ENCODE peak calls at places on chromosomes 7 and 10, in five cellular contexts. F, E, A, T and R are unnamed samples.
A peak's percentile ranks its signal among the peaks of the same experiment; 100 is the strongest.

GRCh38 chr10:108360187-108360586 is 1195.7 kb upstream of the SORCS1 start:
- DNase-seq in F (no peak), E (no peak), A (peak; percentile 24), T (no peak), R (no peak)

GRCh38 chr7:47132471-47132870 is 449.4 kb downstream of the TNS3 start:
- DNase-seq in F (no peak), E (no peak), A (no peak), T (no peak), R (no peak)

GRCh38 chr7:105010538-105011523 is 3.2 kb upstream of the KMT2E start:
- DNase-seq in F (no peak), E (no peak), A (peak; percentile 21), T (no peak), R (peak; percentile 29)

GRCh38 chr7:27994639-27995038 is 186.0 kb downstream of the JAZF1 start:
- DNase-seq in F (no peak), E (no peak), A (no peak), T (peak; percentile 54), R (peak; percentile 53)

GRCh38 chr10:14466256-14466655 is 135.5 kb upstream of the FRMD4A start:
- DNase-seq in F (no peak), E (no peak), A (no peak), T (no peak), R (no peak)

GRCh38 chr10:131452926-131453771 is 141.6 kb upstream of the TCERG1L start:
- DNase-seq in F (peak; percentile 81), E (no peak), A (peak; percentile 75), T (no peak), R (no peak)

GRCh38 chr10:14648042-14648765 is 126.5 kb downstream of the FAM107B start:
- DNase-seq in F (peak; percentile 82), E (no peak), A (peak; percentile 87), T (peak; percentile 91), R (no peak)

GRCh38 chr7:77796960-77797359 is 1.3 kb downstream of the TMEM60 start:
- DNase-seq in F (no peak), E (no peak), A (no peak), T (no peak), R (no peak)

GRCh38 chr10:73169320-73169719 is 1.4 kb downstream of the FAM149B1 start:
- DNase-seq in F (no peak), E (no peak), A (no peak), T (no peak), R (no peak)

GRCh38 chr10:12869427-12869826 is 132.1 kb downstream of the CCDC3 start:
- DNase-seq in F (no peak), E (no peak), A (no peak), T (no peak), R (no peak)

GRCh38 chr7:80379034-80379433 is 132.8 kb downstream of the GNAT3 start:
- DNase-seq in F (no peak), E (no peak), A (no peak), T (no peak), R (peak; percentile 55)

GRCh38 chr7:70426249-70426880 is 705.6 kb upstream of the GALNT17 start:
- DNase-seq in F (no peak), E (no peak), A (no peak), T (no peak), R (no peak)
- H3K4me1 ChIP-seq in F (no peaks in the 10 kb centered on the region), E (no peaks in the 10 kb centered on the region), A (no peaks in the 10 kb centered on the region), T (no peaks in the 10 kb centered on the region), R (no peaks in the 10 kb centered on the region)

GRCh38 chr10:72109619-72110215 is 21.4 kb upstream of the SPOCK2 start:
- DNase-seq in F (no peak), E (no peak), A (no peak), T (no peak), R (no peak)
- H3K4me1 ChIP-seq in F (peaks cover 5% of the 10 kb centered on the region), E (peaks cover 1% of the 10 kb centered on the region), A (peaks cover 14% of the 10 kb centered on the region), T (no peaks in the 10 kb centered on the region), R (peaks cover 15% of the 10 kb centered on the region)

GRCh38 chr10:74896788-74897527 is 70.6 kb downstream of the KAT6B start:
- DNase-seq in F (no peak), E (no peak), A (no peak), T (no peak), R (no peak)
- H3K4me1 ChIP-seq in F (peaks cover 8% of the 10 kb centered on the region), E (peaks cover 2% of the 10 kb centered on the region), A (peaks cover 16% of the 10 kb centered on the region), T (no peaks in the 10 kb centered on the region), R (peaks cover 9% of the 10 kb centered on the region)

GRCh38 chr10:1572519-1573333 is 164.6 kb downstream of the ADARB2 start:
- DNase-seq in F (no peak), E (no peak), A (no peak), T (peak; percentile 25), R (peak; percentile 9)
- H3K4me1 ChIP-seq in F (no peaks in the 10 kb centered on the region), E (no peaks in the 10 kb centered on the region), A (no peaks in the 10 kb centered on the region), T (no peaks in the 10 kb centered on the region), R (no peaks in the 10 kb centered on the region)

GRCh38 chr7:100127866-100128601 is 1.3 kb downstream of the MBLAC1 start:
- DNase-seq in F (peak; percentile 76), E (no peak), A (peak; percentile 48), T (peak; percentile 57), R (no peak)
- H3K4me1 ChIP-seq in F (no peaks in the 10 kb centered on the region), E (no peaks in the 10 kb centered on the region), A (peaks cover 12% of the 10 kb centered on the region), T (peaks cover 11% of the 10 kb centered on the region), R (peaks cover 24% of the 10 kb centered on the region)

GRCh38 chr7:158976849-158977593 is 120.7 kb downstream of the DYNC2I1 start:
- DNase-seq in F (peak; percentile 91), E (peak; percentile 76), A (peak; percentile 86), T (peak; percentile 96), R (peak; percentile 71)

GRCh38 chr7:158975526-158976467 is 119.4 kb downstream of the DYNC2I1 start:
- DNase-seq in F (no peak), E (no peak), A (no peak), T (no peak), R (no peak)

GRCh38 chr7:158976468-158976848 is 120.1 kb downstream of the DYNC2I1 start:
- DNase-seq in F (no peak), E (no peak), A (no peak), T (no peak), R (no peak)

GRCh38 chr7:158973440-158973839 is 117.1 kb downstream of the DYNC2I1 start:
- DNase-seq in F (no peak), E (no peak), A (peak; percentile 86), T (no peak), R (no peak)

DNA sequence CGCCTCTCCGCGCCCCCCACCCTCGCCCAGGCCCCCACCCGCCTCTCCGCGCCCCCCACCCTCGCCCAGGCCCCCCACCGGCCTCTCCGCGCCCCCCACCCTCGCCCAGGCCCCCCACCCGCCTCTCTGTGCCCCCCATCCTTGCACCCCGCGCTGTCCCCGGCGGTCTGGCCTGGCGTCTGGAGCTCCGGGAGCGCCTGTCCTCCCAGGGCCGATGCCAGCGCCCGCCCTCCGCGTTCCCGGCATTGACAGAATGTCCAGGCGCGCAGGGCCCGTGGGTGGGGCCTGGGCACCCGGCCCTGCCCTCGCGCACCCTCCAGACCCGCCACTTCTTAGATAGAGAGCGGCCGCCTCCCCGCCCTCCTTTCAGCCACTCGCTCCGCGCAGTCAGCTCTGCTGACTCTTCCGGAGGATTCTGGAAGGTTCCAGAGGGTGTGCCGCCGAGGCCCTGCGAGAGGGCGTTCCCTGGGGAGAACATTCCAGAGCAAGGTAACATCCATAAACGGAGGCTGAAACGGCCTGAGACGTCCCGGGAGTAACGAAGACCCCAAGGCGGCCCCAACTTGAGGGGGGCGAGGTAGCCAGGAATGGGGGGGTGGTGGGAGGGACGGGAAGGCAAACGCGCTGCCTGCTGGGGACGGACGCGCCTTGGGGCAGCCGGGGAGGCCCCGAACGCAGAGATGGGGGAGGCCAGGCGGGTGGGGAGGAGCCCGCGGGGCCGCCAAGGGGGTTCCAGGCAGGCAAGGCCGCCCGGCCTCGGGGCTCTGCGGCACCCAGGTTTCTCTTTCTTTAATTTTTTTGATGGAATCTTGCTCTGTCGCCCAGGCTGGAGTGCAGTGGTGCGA is 117.8 kb downstream of the DYNC2I1 start:
- DNase-seq in F (no peak), E (no peak), A (no peak), T (no peak), R (no peak)
- H3K4me1 ChIP-seq in F (peaks cover 3% of the 10 kb centered on the region), E (no peaks in the 10 kb centered on the region), A (peaks cover 6% of the 10 kb centered on the region), T (no peaks in the 10 kb centered on the region), R (peaks cover 6% of the 10 kb centered on the region)

DNA sequence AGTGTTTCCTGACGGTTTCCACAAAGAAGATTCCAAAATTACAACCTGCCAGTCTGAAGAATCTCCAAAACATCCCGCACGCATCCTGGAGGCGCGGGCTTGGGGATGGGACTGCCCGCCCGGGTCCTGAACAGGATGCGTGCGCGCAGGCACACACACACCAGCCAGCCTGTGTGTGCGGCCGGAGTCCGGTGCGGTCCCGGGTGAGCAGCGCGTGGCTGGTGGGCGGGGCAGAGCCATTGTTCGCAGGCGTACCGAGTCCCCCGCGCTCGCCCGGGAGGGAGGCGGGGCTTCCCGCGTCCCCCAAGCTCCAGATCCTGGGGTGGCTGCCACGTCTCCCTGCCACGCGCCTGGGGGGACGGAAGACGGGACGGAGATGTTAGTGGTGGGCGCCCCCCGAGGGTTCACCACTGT is 675 bp upstream of the SCD start:
- DNase-seq in F (peak; percentile 88), E (peak; percentile 60), A (peak; percentile 92), T (peak; percentile 77), R (peak; percentile 69)
- H3K4me1 ChIP-seq in F (peaks cover 9% of the 10 kb centered on the region), E (peaks cover 12% of the 10 kb centered on the region), A (peaks cover 40% of the 10 kb centered on the region), T (no peaks in the 10 kb centered on the region), R (peaks cover 21% of the 10 kb centered on the region)

GRCh38 chr10:133135116-133135465 is 24.9 kb upstream of the KNDC1 start:
- DNase-seq in F (peak; percentile 39), E (no peak), A (no peak), T (no peak), R (no peak)
- H3K4me1 ChIP-seq in F (no peaks in the 10 kb centered on the region), E (peaks cover 1% of the 10 kb centered on the region), A (no peaks in the 10 kb centered on the region), T (no peaks in the 10 kb centered on the region), R (no peaks in the 10 kb centered on the region)

GRCh38 chr10:69468771-69469129 is 17.5 kb downstream of the TSPAN15 start:
- DNase-seq in F (no peak), E (no peak), A (no peak), T (no peak), R (peak; percentile 27)
- H3K4me1 ChIP-seq in F (peaks cover 18% of the 10 kb centered on the region), E (peaks cover 3% of the 10 kb centered on the region), A (peaks cover 13% of the 10 kb centered on the region), T (no peaks in the 10 kb centered on the region), R (peaks cover 17% of the 10 kb centered on the region)

GRCh38 chr7:41912851-41913580 is 210.1 kb upstream of the INHBA start:
- DNase-seq in F (no peak), E (no peak), A (no peak), T (no peak), R (no peak)

GRCh38 chr7:41915861-41916260 is 213.0 kb upstream of the INHBA start:
- DNase-seq in F (no peak), E (no peak), A (no peak), T (no peak), R (no peak)

GRCh38 chr7:41910916-41911315 is 208.0 kb upstream of the INHBA start:
- DNase-seq in F (no peak), E (no peak), A (no peak), T (no peak), R (no peak)

GRCh38 chr7:41912426-41912825 is 209.5 kb upstream of the INHBA start:
- DNase-seq in F (no peak), E (no peak), A (no peak), T (no peak), R (no peak)

DNA sequence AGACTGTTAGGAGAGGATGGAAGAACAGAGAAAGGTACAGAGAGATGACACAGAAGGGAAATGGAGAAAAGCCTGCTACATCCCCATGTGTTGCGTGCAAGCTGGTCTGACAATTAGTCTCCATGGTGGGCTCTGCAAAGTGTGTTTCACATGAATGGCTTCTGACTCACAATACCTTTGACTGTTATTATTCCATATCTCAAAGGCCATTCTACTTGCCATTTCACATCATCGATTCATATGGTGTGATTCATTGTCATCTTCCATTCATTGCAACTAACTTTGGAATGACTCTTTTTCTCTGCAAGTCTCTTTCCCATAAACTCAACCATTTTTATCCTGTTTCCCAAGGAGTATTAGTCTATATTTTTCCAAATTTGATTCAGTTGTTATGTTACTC is 208.9 kb upstream of the INHBA start:
- DNase-seq in F (no peak), E (no peak), A (no peak), T (no peak), R (peak; percentile 89)
- H3K4me1 ChIP-seq in F (no peaks in the 10 kb centered on the region), E (no peaks in the 10 kb centered on the region), A (no peaks in the 10 kb centered on the region), T (no peaks in the 10 kb centered on the region), R (peaks cover 55% of the 10 kb centered on the region)